ENCODE peak calls at places on chromosomes 1 and 21, in nine cellular contexts. V is SK-N-SH, I is sigmoid colon, A is suprapubic skin, O is Panc1, P is GM23338, J is K562, Z is stomach, H is HCT116. C is an unnamed sample. For H3K4me1, the result is how much of the 10 kb centered on the place peaks cover.

GRCh38 chr21:27761623-27762022 is 794.7 kb upstream of the ADAMTS5 start:
- DNase-seq in P (no peak), Z (no peak), I (no peak), A (no peak), H (no peak), J (no peak), V (no peak), O (no peak), C (no peak)

GRCh38 chr1:38028105-38028591 is 15.6 kb downstream of the UTP11 start:
- DNase-seq in J (no peak), O (no peak), H (no peak), P (peak), I (no peak), Z (no peak), A (no peak), V (no peak), C (no peak)

GRCh38 chr1:156490401-156491032 is 10.1 kb downstream of the MEF2D start:
- DNase-seq in P (peak), A (no peak), Z (no peak), J (peak), V (peak), O (no peak), I (no peak), H (no peak), C (no peak)

GRCh38 chr1:6208723-6209660 is 3.1 kb downstream of the RNF207 start:
- DNase-seq in Z (peak), P (peak), I (no peak), O (no peak), A (no peak), H (no peak), J (peak), V (peak), C (no peak)

GRCh38 chr1:101235696-101236545 is 898 bp upstream of the S1PR1 start:
- DNase-seq in A (no peak), P (peak), O (no peak), H (no peak), J (peak), Z (peak), I (peak), V (peak), C (no peak)

GRCh38 chr1:215273838-215274516 is 191.4 kb downstream of the KCNK2 start:
- DNase-seq in P (no peak), Z (no peak), I (no peak), A (no peak), O (no peak), J (no peak), H (peak), V (no peak), C (no peak)

GRCh38 chr1:66613187-66613586 is 79.2 kb downstream of the SGIP1 start:
- DNase-seq in J (no peak), I (no peak), Z (no peak), A (no peak), O (no peak), H (no peak), V (no peak), P (no peak), C (no peak)

GRCh38 chr1:187871177-187871576 is 1042.4 kb downstream of the PLA2G4A start:
- DNase-seq in J (no peak), Z (no peak), O (no peak), V (peak), P (no peak), I (no peak), H (no peak), A (no peak), C (no peak)

GRCh38 chr1:191086910-191087309 is 609.2 kb upstream of the BRINP3 start:
- DNase-seq in O (no peak), I (no peak), Z (no peak), V (no peak), H (no peak), A (no peak), P (no peak), J (no peak), C (no peak)

GRCh38 chr1:207027221-207027777 is 5.3 kb downstream of the C1orf116 start:
- DNase-seq in H (peak), I (no peak), P (no peak), J (no peak), Z (peak), A (no peak), O (no peak), V (no peak), C (peak)

GRCh38 chr21:41947596-41948403 is 6.0 kb downstream of the C2CD2 start:
- DNase-seq in V (no peak), H (no peak), P (no peak), I (peak), J (no peak), A (no peak), Z (no peak), O (no peak), C (no peak)

GRCh38 chr1:75908717-75909152 is 23.5 kb downstream of the ASB17 start:
- DNase-seq in Z (no peak), O (peak), H (peak), P (peak), I (no peak), J (peak), V (peak), A (no peak), C (no peak)

GRCh38 chr1:101338714-101339430 is 102.1 kb downstream of the S1PR1 start:
- DNase-seq in V (no peak), P (no peak), H (no peak), A (no peak), J (no peak), O (no peak), I (no peak), Z (no peak), C (no peak)

GRCh38 chr1:116766616-116767469 is 12.6 kb downstream of the CD2 start:
- DNase-seq in I (no peak), Z (no peak), P (no peak), O (no peak), V (peak), H (no peak), J (no peak), A (no peak), C (no peak)

GRCh38 chr1:212489284-212489859 is 56.7 kb downstream of the NENF start:
- DNase-seq in V (no peak), P (no peak), A (no peak), I (no peak), H (no peak), Z (no peak), O (no peak), J (no peak), C (no peak)

GRCh38 chr1:159892944-159893343 is 7.0 kb downstream of the CFAP45 start:
- DNase-seq in O (no peak), V (no peak), A (no peak), H (no peak), P (peak), I (no peak), Z (no peak), J (no peak), C (no peak)

GRCh38 chr21:26715878-26716506 is 129.2 kb downstream of the ADAMTS1 start:
- DNase-seq in H (no peak), A (no peak), O (no peak), Z (peak), V (peak), J (peak), I (no peak), P (peak), C (no peak)

GRCh38 chr1:44806704-44807363 is at the start of gene DYNLT4:
- DNase-seq in H (no peak), Z (no peak), O (no peak), P (no peak), A (peak), V (no peak), J (no peak), I (no peak), C (no peak)

GRCh38 chr1:38746966-38747600 is 112.5 kb downstream of the RRAGC start:
- DNase-seq in H (no peak), J (no peak), O (no peak), P (peak), I (no peak), Z (no peak), V (no peak), A (no peak), C (no peak)

GRCh38 chr21:31299291-31300147 is 44.5 kb downstream of the TIAM1 start:
- DNase-seq in H (no peak), P (no peak), O (no peak), Z (no peak), V (no peak), J (no peak), A (no peak), I (no peak), C (no peak)

GRCh38 chr1:208158640-208159541 is 85.3 kb downstream of the PLXNA2 start:
- DNase-seq in P (peak), V (no peak), Z (no peak), I (peak), H (no peak), A (no peak), O (no peak), J (no peak), C (no peak)

GRCh38 chr1:233336554-233337442 is 9.3 kb downstream of the MAP3K21 start:
- DNase-seq in J (no peak), A (no peak), P (no peak), Z (no peak), O (no peak), I (no peak), V (no peak), H (no peak), C (no peak)

GRCh38 chr1:159790237-159790917 is 9.6 kb downstream of the DUSP23 start:
- DNase-seq in P (peak), J (peak), Z (no peak), I (no peak), V (peak), A (no peak), H (peak), O (peak), C (no peak)

GRCh38 chr1:50742523-50742922 is 217.5 kb downstream of the FAF1 start:
- DNase-seq in I (no peak), J (no peak), O (no peak), A (no peak), P (no peak), V (no peak), H (no peak), Z (no peak), C (no peak)

GRCh38 chr1:212624976-212625501 is 16.5 kb downstream of the ATF3 start:
- DNase-seq in J (no peak), A (peak), V (no peak), O (no peak), Z (no peak), I (no peak), H (no peak), P (no peak), C (no peak)

GRCh38 chr1:1280782-1281481 is 696 bp downstream of the SCNN1D start:
- DNase-seq in J (no peak), Z (no peak), P (no peak), A (no peak), V (no peak), I (no peak), O (no peak), H (no peak), C (no peak)

GRCh38 chr1:6350416-6351088 is 43.0 kb downstream of the ACOT7 start:
- DNase-seq in P (no peak), A (no peak), V (peak), O (no peak), I (peak), J (no peak), Z (peak), H (no peak), C (peak)

GRCh38 chr1:60283690-60284089 is 210.1 kb upstream of the C1orf87 start:
- DNase-seq in P (no peak), Z (peak), I (no peak), V (no peak), H (no peak), A (no peak), J (peak), O (no peak), C (no peak)

GRCh38 chr1:230281531-230281930 is 144.6 kb downstream of the PGBD5 start:
- DNase-seq in V (no peak), H (no peak), J (no peak), Z (no peak), I (peak), O (no peak), A (peak), P (no peak), C (no peak)

GRCh38 chr1:12548279-12549105 is 69.5 kb downstream of the DHRS3 start:
- DNase-seq in I (peak), J (no peak), H (no peak), P (no peak), Z (no peak), A (no peak), O (no peak), V (peak), C (peak)

GRCh38 chr1:154446292-154446691 is 41.1 kb downstream of the IL6R start:
- DNase-seq in O (no peak), H (no peak), V (no peak), J (no peak), I (peak), A (no peak), Z (no peak), P (no peak), C (no peak)

GRCh38 chr1:56535362-56535761 is 44.0 kb downstream of the PLPP3 start:
- DNase-seq in P (peak), A (no peak), O (no peak), V (no peak), J (no peak), Z (no peak), H (no peak), I (no peak), C (no peak)

GRCh38 chr21:25501996-25502665 is 105.2 kb downstream of the MRPL39 start:
- DNase-seq in O (no peak), P (no peak), V (no peak), J (no peak), Z (no peak), H (no peak), A (no peak), I (no peak), C (no peak)

GRCh38 chr1:43481481-43481880 is 27.8 kb upstream of the HYI start:
- DNase-seq in O (no peak), A (no peak), I (no peak), J (no peak), V (no peak), H (no peak), P (no peak), Z (no peak), C (no peak)

GRCh38 chr1:215082532-215083407 is at the start of gene KCNK2:
- DNase-seq in O (no peak), P (peak), I (no peak), Z (no peak), A (peak), J (no peak), V (peak), H (no peak), C (no peak)

GRCh38 chr1:223843934-223844333 is 1.8 kb downstream of the TP53BP2 start:
- DNase-seq in V (no peak), J (no peak), A (no peak), P (no peak), O (no peak), I (no peak), Z (no peak), H (no peak), C (no peak)

DNA sequence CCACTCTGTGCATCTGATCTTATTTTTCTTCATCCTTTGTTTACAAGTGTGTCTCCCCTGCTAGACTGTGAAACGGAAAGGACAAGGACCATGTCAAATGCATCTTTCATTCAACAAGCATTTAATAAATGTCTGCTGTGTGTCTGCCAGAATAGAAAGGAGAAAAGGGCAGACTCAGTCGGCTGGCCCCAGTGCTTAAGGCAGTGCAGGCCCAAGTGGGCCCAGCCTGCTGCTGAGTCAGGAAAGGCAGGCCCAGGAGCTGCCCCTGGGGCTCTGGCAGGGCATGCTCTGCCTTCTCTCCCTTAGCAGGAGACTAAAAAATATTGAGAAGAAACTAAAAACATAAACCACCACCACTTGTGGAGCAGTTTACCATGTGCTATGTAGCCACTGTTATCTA is 38.1 kb downstream of the PLEKHA6 start:
- DNase-seq in A (no peak), V (peak), I (no peak), H (no peak), J (no peak), P (no peak), O (no peak), Z (no peak), C (no peak)
- H3K27ac ChIP-seq in A (no peak), V (no peak), I (no peak), H (no peak), J (no peak), P (no peak), O (no peak), Z (no peak), C (no peak)

DNA sequence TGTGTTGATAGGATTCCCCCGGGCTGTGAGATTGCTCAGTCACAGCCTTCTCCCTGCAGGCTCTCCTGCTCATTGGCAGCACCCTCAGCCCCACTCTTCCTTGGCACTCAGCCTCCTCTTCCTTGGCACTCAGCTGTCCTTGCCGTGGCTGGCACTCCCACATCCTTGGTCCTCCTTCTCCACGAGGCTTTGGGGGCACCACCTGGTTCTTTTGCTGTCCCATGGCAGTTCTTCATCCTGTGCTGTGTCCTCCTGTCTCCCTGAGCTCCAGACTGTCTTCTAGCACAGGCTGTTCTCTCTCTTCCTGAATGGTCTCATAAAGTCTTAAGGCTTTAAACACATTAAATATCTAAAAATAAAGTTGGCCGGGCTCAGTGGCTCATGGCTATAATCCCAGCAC is 27.0 kb downstream of the PKNOX1 start:
- DNase-seq in J (no peak), V (no peak), P (no peak), A (no peak), Z (no peak), O (no peak), H (no peak), I (peak), C (no peak)
- TF ChIP-seq POLR2AphosphoS5 in J (no peak), V (no peak), P (no peak), A (no peak), Z (no peak), O (no peak), H (no peak), I (peak), C (no peak)

DNA sequence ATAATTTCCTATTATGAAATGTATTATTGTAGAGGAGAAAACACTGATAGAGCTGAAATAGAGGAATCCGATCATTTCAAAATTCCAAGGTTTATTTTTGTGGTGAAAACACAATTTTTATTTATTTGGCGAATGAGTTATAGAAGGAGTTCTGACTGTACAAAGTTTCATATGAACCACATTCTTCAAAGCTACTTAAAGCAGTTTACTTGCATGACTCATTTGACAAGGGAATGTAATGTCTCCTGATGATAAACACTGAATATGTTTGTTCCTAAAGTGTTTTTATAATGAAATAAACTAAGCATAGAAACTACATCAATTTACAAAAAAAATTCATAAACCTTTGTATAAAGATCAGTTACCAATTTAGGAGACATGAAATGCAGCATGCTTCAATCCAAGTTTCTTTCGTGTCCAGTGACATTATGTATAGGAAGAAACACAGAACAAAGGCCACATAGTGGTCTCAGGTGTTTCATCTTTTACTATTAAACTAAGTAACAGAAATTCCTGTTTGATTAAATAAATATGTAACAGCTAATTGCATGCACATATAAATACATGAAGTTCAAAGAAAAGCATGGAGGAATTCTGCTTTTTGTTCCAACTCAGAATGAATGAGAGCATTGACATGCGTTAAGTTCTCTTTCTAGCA is 2.4 kb downstream of the PRKACB start:
- DNase-seq in P (no peak), V (no peak), A (no peak), O (peak), J (no peak), H (peak), I (no peak), Z (no peak), C (no peak)
- H3K4me1 ChIP-seq in P (under half), V (under half), A (under half), O (under half), J (under half), H (half or more), I (under half), Z (under half), C (under half)

GRCh38 chr21:45989355-45990048 is 7.9 kb downstream of the COL6A1 start:
- DNase-seq in J (no peak), P (no peak), A (peak), H (no peak), V (no peak), I (peak), O (no peak), Z (peak), C (no peak)

GRCh38 chr21:45990741-45991605 is 9.4 kb downstream of the COL6A1 start:
- DNase-seq in V (no peak), A (peak), P (no peak), J (no peak), O (no peak), Z (no peak), I (peak), H (no peak), C (peak)

GRCh38 chr21:45991606-45992301 is 10.2 kb downstream of the COL6A1 start:
- DNase-seq in O (no peak), I (peak), H (no peak), V (no peak), J (no peak), A (peak), P (no peak), Z (peak), C (peak)

GRCh38 chr21:45988366-45989347 is 7.1 kb downstream of the COL6A1 start:
- DNase-seq in V (no peak), P (no peak), H (no peak), J (no peak), O (no peak), Z (no peak), A (peak), I (peak), C (peak)

DNA sequence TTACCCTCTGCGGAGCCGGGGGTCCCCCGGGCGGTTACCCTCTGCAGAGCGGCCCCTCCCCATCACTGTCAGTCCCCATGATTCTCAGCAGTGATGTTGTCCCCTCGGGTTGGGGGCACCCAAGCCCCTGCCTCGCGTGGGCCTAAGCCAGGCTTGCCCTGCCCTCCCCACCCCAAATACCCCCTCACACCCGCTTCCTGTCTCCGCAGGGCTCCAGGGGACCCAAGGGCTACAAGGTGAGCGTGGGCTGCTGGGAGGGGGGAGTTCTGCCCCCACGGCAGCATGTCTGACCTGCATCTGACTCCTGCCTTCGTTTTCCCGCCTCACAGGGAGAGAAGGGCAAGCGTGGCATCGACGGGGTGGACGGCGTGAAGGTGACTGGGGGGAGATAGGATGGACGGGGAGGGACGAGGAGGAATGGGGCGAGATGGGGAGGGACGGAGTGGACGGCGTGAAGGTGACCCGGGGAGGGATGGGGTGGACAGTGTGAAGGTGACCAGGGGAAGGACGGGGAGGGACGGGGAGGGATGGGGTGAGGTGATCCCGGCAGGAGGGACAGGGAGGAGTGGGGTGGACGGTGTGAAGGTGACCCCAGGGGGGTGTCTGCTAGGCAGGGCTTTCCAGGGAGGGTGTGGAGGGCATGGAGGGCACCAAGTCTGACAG is 8.6 kb downstream of the COL6A1 start:
- DNase-seq in Z (no peak), P (no peak), V (no peak), O (no peak), J (no peak), I (peak), A (peak), H (no peak), C (no peak)
- H3K27ac ChIP-seq in Z (no peak), P (no peak), V (no peak), O (no peak), J (no peak), I (peak), A (no peak), H (no peak), C (no peak)

GRCh38 chr1:65254320-65255087 is 54.8 kb upstream of the DNAJC6 start:
- DNase-seq in I (peak), P (peak), A (no peak), H (peak), Z (peak), O (no peak), J (peak), V (peak), C (peak)
- TF ChIP-seq POLR2AphosphoS5 in I (no peak), P (peak), A (no peak), H (peak), Z (peak), O (no peak), J (peak), V (no peak), C (no peak)

C was measured in breast epithelium.